ENCODE peak calls at places on chromosomes 12 and 14, in five cellular contexts. Y, H, G, F and M are unnamed samples. For H3K36me3, the result is how much of the 10 kb centered on the place peaks cover.

GRCh38 chr12:84756961-84757360 is 155.6 kb downstream of the SLC6A15 start:
- DNase-seq in G (peak), F (no peak), Y (no peak), H (no peak), M (no peak)

GRCh38 chr12:98896938-98897337 is 251.8 kb downstream of the APAF1 start:
- DNase-seq in Y (no peak), H (no peak), G (no peak), F (no peak), M (peak)

GRCh38 chr12:109469516-109469915 is 7.6 kb downstream of the KCTD10 start:
- DNase-seq in F (no peak), G (peak), H (no peak), Y (no peak), M (no peak)

GRCh38 chr14:103819503-103820307 is 27.7 kb downstream of the PPP1R13B start:
- DNase-seq in Y (no peak), H (no peak), F (no peak), G (no peak), M (no peak)

GRCh38 chr14:22391908-22392307 is 197.1 kb downstream of the DAD1 start:
- DNase-seq in Y (no peak), H (peak), F (peak), G (no peak), M (peak)

GRCh38 chr12:23729354-23729753 is 220.1 kb downstream of the SOX5 start:
- DNase-seq in F (no peak), G (no peak), Y (no peak), H (no peak), M (no peak)

GRCh38 chr12:113684908-113685512 is 213.3 kb upstream of the LHX5 start:
- DNase-seq in H (no peak), F (no peak), Y (no peak), G (no peak), M (no peak)

GRCh38 chr12:107091989-107092641 is 1.2 kb downstream of the CRY1 start:
- DNase-seq in Y (peak), G (peak), F (peak), H (peak), M (peak)

GRCh38 chr14:22185191-22185590 is 403.8 kb downstream of the DAD1 start:
- DNase-seq in G (no peak), F (no peak), Y (no peak), H (no peak), M (no peak)

GRCh38 chr12:85029456-85029855 is 6.6 kb downstream of the TSPAN19 start:
- DNase-seq in Y (no peak), H (peak), G (no peak), F (no peak), M (no peak)

GRCh38 chr12:91777268-91777997 is 368.2 kb downstream of the BTG1 start:
- DNase-seq in Y (peak), H (peak), F (no peak), G (no peak), M (no peak)

GRCh38 chr12:10170199-10170598 is 1.7 kb downstream of the OLR1 start:
- DNase-seq in Y (no peak), F (no peak), G (no peak), H (no peak), M (peak)

GRCh38 chr12:43277630-43278267 is 274.3 kb downstream of the ADAMTS20 start:
- DNase-seq in Y (no peak), G (no peak), F (no peak), H (no peak), M (no peak)

GRCh38 chr14:31203414-31203742 is 4.2 kb downstream of the HECTD1 start:
- DNase-seq in H (no peak), F (no peak), Y (no peak), G (no peak), M (no peak)

GRCh38 chr12:80064269-80064668 is 35.1 kb upstream of the OTOGL start:
- DNase-seq in H (no peak), F (no peak), G (no peak), Y (no peak), M (no peak)

GRCh38 chr12:12870454-12870853 is 20.9 kb upstream of the GPRC5A start:
- DNase-seq in F (no peak), Y (peak), G (peak), H (peak), M (peak)

GRCh38 chr12:120211243-120211903 is 10.5 kb upstream of the RPLP0 start:
- DNase-seq in H (no peak), Y (no peak), F (no peak), G (no peak), M (no peak)

GRCh38 chr14:35378638-35379568 is 25.6 kb downstream of the NFKBIA start:
- DNase-seq in Y (no peak), H (no peak), G (peak), F (no peak), M (no peak)

GRCh38 chr14:105931808-105932483 is 405.6 kb downstream of the TMEM121 start:
- DNase-seq in Y (no peak), G (no peak), H (no peak), F (no peak), M (peak)

GRCh38 chr12:95037906-95038305 is 34.4 kb upstream of the NDUFA12 start:
- DNase-seq in Y (no peak), G (no peak), F (no peak), H (no peak), M (no peak)

GRCh38 chr12:3294481-3294911 is 196.5 kb upstream of the PRMT8 start:
- DNase-seq in Y (no peak), G (no peak), H (no peak), F (no peak), M (no peak)

GRCh38 chr12:54948171-54948570 is 36.4 kb downstream of the TESPA1 start:
- DNase-seq in F (no peak), H (no peak), G (no peak), Y (no peak), M (no peak)

GRCh38 chr12:76242813-76243540 is 105.2 kb downstream of the BBS10 start:
- DNase-seq in Y (no peak), F (no peak), H (no peak), G (no peak), M (no peak)

GRCh38 chr14:90105756-90106155 is 44.0 kb downstream of the KCNK13 start:
- DNase-seq in Y (no peak), H (no peak), F (no peak), G (no peak), M (no peak)

GRCh38 chr12:55862286-55862685 is 19.6 kb upstream of the MMP19 start:
- DNase-seq in H (no peak), F (no peak), G (no peak), Y (no peak), M (no peak)

GRCh38 chr12:82959821-82960220 is 273.1 kb downstream of the TMTC2 start:
- DNase-seq in G (no peak), F (no peak), Y (no peak), H (no peak), M (no peak)

GRCh38 chr12:50589650-50590435 is 85.1 kb downstream of the DIP2B start:
- DNase-seq in Y (no peak), F (no peak), G (peak), H (no peak), M (no peak)

GRCh38 chr14:100076133-100076532 is 10.9 kb downstream of the EVL start:
- DNase-seq in Y (no peak), F (peak), G (no peak), H (peak), M (peak)

DNA sequence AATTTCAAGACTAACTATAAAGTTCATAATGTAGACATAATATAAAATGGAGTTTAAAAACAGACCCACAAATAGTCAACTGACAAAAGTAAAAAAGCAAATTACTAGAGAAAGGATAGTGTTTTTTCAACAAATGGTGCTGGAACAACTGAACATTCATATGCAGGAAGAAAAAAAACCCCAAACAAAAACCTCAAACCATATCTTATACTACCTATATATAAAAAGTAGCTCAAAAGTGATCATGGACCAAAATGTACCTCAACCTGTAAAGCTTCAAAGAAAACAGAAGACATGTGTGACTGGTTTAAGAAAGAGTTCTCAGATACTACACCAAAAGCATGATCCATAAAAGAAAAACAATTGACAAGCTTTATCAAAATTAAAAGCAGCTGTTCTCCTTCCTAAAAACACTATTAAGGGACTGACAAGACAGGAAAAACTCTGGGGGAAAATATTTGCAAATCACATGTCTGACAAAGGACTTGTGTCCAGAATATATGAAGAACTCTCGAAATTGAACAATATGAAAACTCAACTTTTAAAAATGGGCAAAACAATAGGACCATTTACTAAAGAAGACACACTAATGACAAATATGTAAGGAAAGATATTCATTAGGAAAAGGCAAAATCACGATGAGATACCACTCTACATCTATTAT is 22.7 kb upstream of the ARID4A start:
- DNase-seq in F (no peak), G (no peak), H (no peak), Y (no peak), M (no peak)
- H3K36me3 ChIP-seq in F (under half), G (under half), H (under half), Y (under half), M (under half)

GRCh38 chr12:60494249-60494648 is 898.4 kb downstream of the SLC16A7 start:
- DNase-seq in F (no peak), H (peak), G (peak), Y (no peak), M (peak)
- TF ChIP-seq CTCF in F (peak), H (peak), G (peak), Y (no peak), M (peak)

GRCh38 chr12:6234906-6235305 is 34.7 kb downstream of the CD9 start:
- DNase-seq in H (no peak), Y (no peak), F (no peak), G (no peak), M (no peak)

GRCh38 chr12:6231359-6232268 is 31.4 kb downstream of the CD9 start:
- DNase-seq in H (no peak), F (no peak), Y (no peak), G (no peak), M (no peak)

GRCh38 chr12:6235499-6235898 is 35.3 kb downstream of the CD9 start:
- DNase-seq in Y (no peak), F (no peak), H (no peak), G (no peak), M (peak)

GRCh38 chr12:6234214-6234613 is 34.0 kb downstream of the CD9 start:
- DNase-seq in F (no peak), H (no peak), G (no peak), Y (no peak), M (no peak)

DNA sequence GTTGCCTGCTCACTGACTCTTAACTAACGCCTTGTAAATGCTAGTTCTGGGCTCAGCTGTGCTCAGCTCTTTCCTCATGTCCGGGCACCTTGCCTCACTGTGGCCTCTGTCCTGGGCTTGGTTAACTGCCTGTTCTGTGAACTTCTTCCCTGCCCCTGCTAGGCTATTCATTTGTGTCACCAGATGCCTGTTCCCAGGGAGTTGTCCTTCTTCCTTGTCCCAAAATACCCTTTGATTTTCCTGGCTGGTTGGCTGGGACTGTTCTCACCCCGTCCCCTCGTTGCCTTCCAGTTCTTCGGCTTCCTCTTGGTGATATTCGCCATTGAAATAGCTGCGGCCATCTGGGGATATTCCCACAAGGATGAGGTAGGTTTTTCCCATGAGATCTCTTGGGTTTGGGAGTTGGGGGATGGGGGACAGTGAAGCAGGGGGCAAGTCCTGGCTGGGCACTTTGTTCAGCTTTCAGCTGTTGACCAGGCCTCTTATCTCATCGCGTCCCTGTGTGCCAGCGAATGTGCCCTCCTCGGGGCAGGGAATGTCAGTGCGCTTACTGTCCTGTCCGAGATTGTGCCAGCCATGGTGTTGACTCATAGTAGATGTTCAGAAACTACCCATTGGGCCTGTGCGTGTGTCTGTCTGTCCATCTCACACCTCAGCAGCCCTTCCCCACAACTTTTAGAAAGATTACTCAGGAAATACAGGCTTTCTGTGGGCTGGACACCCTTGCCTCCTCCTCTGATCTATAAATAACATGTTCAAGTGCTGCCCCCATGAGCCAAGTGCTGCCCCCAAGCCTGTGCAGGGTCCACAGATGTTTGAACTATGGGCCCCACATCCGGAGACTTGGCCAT is 33.1 kb downstream of the CD9 start:
- DNase-seq in G (no peak), Y (no peak), F (no peak), H (no peak), M (no peak)
- H3K36me3 ChIP-seq in G (under half), Y (half or more), F (half or more), H (under half), M (under half)

GRCh38 chr14:66401447-66402095 is 84.6 kb upstream of the CCDC196 start:
- DNase-seq in G (no peak), Y (no peak), F (no peak), H (no peak), M (no peak)
- TF ChIP-seq CTCF in G (peak), Y (peak), F (peak), H (peak), M (peak)

GRCh38 chr14:95481391-95482022 is 34.9 kb downstream of the SYNE3 start:
- DNase-seq in F (no peak), G (no peak), H (no peak), Y (no peak), M (no peak)

GRCh38 chr14:95480887-95481226 is 35.6 kb downstream of the SYNE3 start:
- DNase-seq in Y (no peak), G (no peak), H (no peak), F (no peak), M (no peak)

GRCh38 chr14:95478818-95479217 is 37.6 kb downstream of the SYNE3 start:
- DNase-seq in F (no peak), H (no peak), G (no peak), Y (no peak), M (no peak)

GRCh38 chr14:95479494-95479893 is 37.0 kb downstream of the SYNE3 start:
- DNase-seq in H (no peak), F (no peak), G (no peak), Y (no peak), M (no peak)

GRCh38 chr14:95480109-95480886 is 36.2 kb downstream of the SYNE3 start:
- DNase-seq in H (no peak), Y (no peak), G (no peak), F (peak), M (no peak)
- H3K36me3 ChIP-seq in H (under half), Y (under half), G (under half), F (under half), M (under half)

GRCh38 chr14:20751963-20752562 is 6.4 kb downstream of the EDDM3A start:
- DNase-seq in H (no peak), Y (no peak), F (no peak), G (no peak), M (no peak)

GRCh38 chr14:20755037-20755436 is 9.3 kb downstream of the EDDM3A start:
- DNase-seq in G (no peak), Y (no peak), F (no peak), H (no peak), M (no peak)

GRCh38 chr14:20754308-20754707 is 8.6 kb downstream of the EDDM3A start:
- DNase-seq in F (no peak), H (no peak), Y (no peak), G (no peak), M (no peak)

GRCh38 chr14:20760950-20761349 is 7.3 kb upstream of the EDDM3B start:
- DNase-seq in G (no peak), F (no peak), H (no peak), Y (no peak), M (no peak)

DNA sequence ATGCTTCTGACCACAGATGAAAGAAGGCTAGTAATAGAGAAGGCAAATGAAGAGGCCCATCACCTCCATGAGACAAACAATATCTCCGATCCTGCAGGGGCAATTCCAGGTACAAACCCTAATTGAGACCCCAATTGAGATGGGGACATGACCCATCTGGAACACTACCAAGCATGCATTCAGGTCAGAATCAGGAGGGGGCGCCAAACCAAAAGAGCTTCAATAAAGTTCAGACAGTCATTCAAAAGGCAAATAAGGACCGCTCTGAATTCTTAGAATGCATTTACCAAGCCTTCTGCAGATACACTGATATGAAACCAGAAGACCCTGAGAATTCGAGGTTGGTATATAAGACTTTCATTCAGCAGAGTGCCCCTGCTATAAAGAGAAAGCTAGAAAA is 10.2 kb upstream of the EDDM3B start:
- DNase-seq in G (no peak), H (no peak), F (no peak), Y (no peak), M (peak)
- TF ChIP-seq CTCF in G (no peak), H (peak), F (no peak), Y (no peak), M (peak)

DNA sequence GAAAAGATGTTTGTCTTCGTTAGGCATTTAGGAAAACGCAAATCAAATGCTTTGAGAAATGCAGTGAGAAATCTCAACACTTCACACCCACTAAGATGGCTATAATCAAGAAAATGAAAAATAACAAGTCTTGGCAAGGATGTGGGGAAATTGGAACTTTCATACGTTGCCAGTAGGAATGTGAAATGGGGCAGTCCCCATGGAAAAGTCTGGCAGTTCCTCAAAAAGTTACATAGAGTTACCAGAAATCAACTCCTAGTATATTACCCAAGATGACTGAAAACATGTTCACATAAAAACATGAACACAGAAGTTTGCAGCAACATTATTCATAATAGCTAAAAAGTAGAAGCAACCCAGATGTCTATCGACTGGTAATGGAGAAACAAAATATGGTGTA is 41.5 kb upstream of the LRTM2 start:
- DNase-seq in G (no peak), F (no peak), Y (no peak), H (no peak), M (no peak)
- H3K36me3 ChIP-seq in G (under half), F (under half), Y (under half), H (under half), M (under half)

GRCh38 chr12:46468813-46469212 is 96.2 kb upstream of the SLC38A2 start:
- DNase-seq in Y (no peak), G (no peak), H (no peak), F (no peak), M (no peak)

GRCh38 chr12:46465307-46465706 is 92.7 kb upstream of the SLC38A2 start:
- DNase-seq in Y (no peak), H (no peak), F (no peak), G (no peak), M (no peak)

GRCh38 chr12:46470975-46471374 is 98.4 kb upstream of the SLC38A2 start:
- DNase-seq in H (peak), Y (no peak), G (no peak), F (no peak), M (no peak)

GRCh38 chr12:46470039-46470627 is 97.6 kb upstream of the SLC38A2 start:
- DNase-seq in H (no peak), Y (no peak), F (no peak), G (no peak), M (no peak)

DNA sequence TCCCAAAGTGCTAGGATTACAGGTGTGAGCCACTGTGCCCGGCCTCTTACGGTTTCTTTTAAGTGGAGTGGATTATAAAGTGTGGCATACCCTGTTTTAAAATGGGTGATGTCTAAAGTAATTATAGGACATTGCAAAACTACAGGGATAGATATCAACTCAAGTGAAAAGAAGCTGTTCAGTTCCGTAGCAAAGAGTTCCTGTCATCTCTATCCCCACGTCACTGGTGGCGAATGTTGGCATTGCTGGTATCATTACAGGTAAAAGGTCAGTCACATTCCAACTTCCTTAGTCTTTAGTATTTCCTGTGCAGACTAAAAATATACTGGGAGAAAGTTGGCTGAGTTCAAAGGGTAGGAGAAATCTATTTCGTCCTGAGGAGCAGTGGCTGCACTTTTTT is 95.6 kb upstream of the SLC38A2 start:
- DNase-seq in H (peak), F (no peak), G (no peak), Y (no peak), M (no peak)
- TF ChIP-seq CTCF in H (peak), F (no peak), G (no peak), Y (no peak), M (no peak)